ENCODE peak calls at places on chromosomes 6 and 20, in eight cellular contexts. X, B, E, C, S, Z, K and D are unnamed samples.

GRCh38 chr6:142444388-142444787 is 142.6 kb downstream of the ADGRG6 start:
- DNase-seq in X (no peak), E (peak; percentile 3), K (no peak), C (peak; percentile 3), Z (no peak), S (no peak), B (no peak), D (peak; percentile 6)

GRCh38 chr6:118761643-118762042 is 110.3 kb upstream of the CEP85L start:
- DNase-seq in E (no peak), C (no peak), K (no peak), B (no peak), X (no peak), Z (no peak), S (no peak), D (peak; percentile 6)

GRCh38 chr6:26016326-26017275 is 54.0 kb downstream of the TRIM38 start:
- DNase-seq in Z (peak; percentile 73), X (peak; percentile 40), S (no peak), C (no peak), K (no peak), E (no peak), B (no peak), D (no peak)

GRCh38 chr6:97901531-97901930 is 618.5 kb upstream of the MMS22L start:
- DNase-seq in X (no peak), K (no peak), C (no peak), E (no peak), S (no peak), B (no peak), Z (no peak), D (no peak)

GRCh38 chr20:23298926-23299672 is 51.5 kb upstream of the NXT1 start:
- DNase-seq in S (no peak), K (no peak), E (no peak), Z (no peak), B (no peak), X (peak; percentile 53), C (peak; percentile 77), D (no peak)

GRCh38 chr6:79874531-79875132 is 72.7 kb downstream of the ELOVL4 start:
- DNase-seq in S (no peak), E (no peak), X (peak; percentile 59), C (no peak), K (no peak), Z (no peak), B (no peak), D (no peak)

GRCh38 chr6:2970753-2971419 is 481 bp downstream of the SERPINB6 start:
- DNase-seq in C (peak; percentile 70), B (peak; percentile 82), Z (peak; percentile 82), S (peak; percentile 77), E (peak; percentile 50), X (peak; percentile 69), K (peak; percentile 30), D (peak; percentile 58)

GRCh38 chr6:36911946-36912555 is 26.3 kb downstream of the C6orf89 start:
- DNase-seq in C (no peak), S (no peak), E (no peak), B (peak; percentile 37), Z (no peak), X (no peak), K (no peak), D (no peak)

GRCh38 chr6:26268659-26269402 is 96.2 kb upstream of the BTN3A2 start:
- DNase-seq in B (peak; percentile 61), X (peak; percentile 35), Z (no peak), E (no peak), K (no peak), C (no peak), S (peak; percentile 96), D (peak; percentile 7)